ENCODE peak calls at places on chromosomes 13 and 19, in nine cellular contexts. J is NCI-H1417 treated with DMSO at 0.1 percent for 48 hours; T is iPS DF 19.7; N is activated CD4-positive, alpha-beta T cell treated with anti-CD3 and anti-CD28 coated beads for 36 hours; Z is thoracic aorta; O is endodermal cell; F is fibroblast of gingiva; H is GM18507; U is SHP77. E is an unnamed sample.

GRCh38 chr13:113455384-113455783 is 2.1 kb upstream of the ADPRHL1 start:
- DNase-seq in J (no peak), T (no peak), N (no peak), Z (no peak), O (no peak), F (no peak), H (no peak), U (no peak), E (no peak)

GRCh38 chr13:93227280-93227905 is 786 bp downstream of the GPC6 start:
- DNase-seq in J (peak), T (no peak), N (peak), Z (no peak), O (peak), F (peak), H (no peak), U (peak), E (peak)

GRCh38 chr13:66803013-66803739 is 427.0 kb downstream of the PCDH9 start:
- DNase-seq in J (peak), T (no peak), N (no peak), Z (no peak), O (no peak), F (no peak), H (no peak), U (no peak), E (no peak)

GRCh38 chr19:7562646-7563393 is 27.3 kb downstream of the PNPLA6 start:
- DNase-seq in J (no peak), T (no peak), N (peak), Z (no peak), O (peak), F (no peak), H (no peak), U (no peak), E (no peak)

GRCh38 chr19:5166262-5166661 is 174.3 kb downstream of the PTPRS start:
- DNase-seq in J (no peak), T (no peak), N (no peak), Z (no peak), O (no peak), F (peak), H (no peak), U (no peak), E (no peak)

GRCh38 chr19:13579388-13580060 is 73.2 kb upstream of the CACNA1A start:
- DNase-seq in J (no peak), T (no peak), N (no peak), Z (no peak), O (no peak), F (peak), H (no peak), U (no peak), E (no peak)

GRCh38 chr13:21526707-21527454 is 67.8 kb upstream of the ZDHHC20 start:
- DNase-seq in J (no peak), T (no peak), N (no peak), Z (no peak), O (no peak), F (no peak), H (no peak), U (no peak), E (no peak)

GRCh38 chr19:43616306-43616705 is 3.1 kb downstream of the ZNF428 start:
- DNase-seq in J (no peak), T (no peak), N (no peak), Z (no peak), O (no peak), F (no peak), H (no peak), U (no peak), E (no peak)

GRCh38 chr13:60139272-60139671 is 24.5 kb downstream of the DIAPH3 start:
- DNase-seq in J (no peak), T (no peak), N (no peak), Z (no peak), O (no peak), F (no peak), H (no peak), U (no peak), E (no peak)

GRCh38 chr19:18290250-18291018 is 9.0 kb upstream of the JUND start:
- DNase-seq in J (no peak), T (no peak), N (peak), Z (no peak), O (peak), F (no peak), H (peak), U (no peak), E (no peak)

GRCh38 chr13:48944221-48944620 is 31.5 kb upstream of the FNDC3A start:
- DNase-seq in J (no peak), T (no peak), N (no peak), Z (no peak), O (no peak), F (peak), H (no peak), U (no peak), E (no peak)

GRCh38 chr19:43467730-43468129 is 2.3 kb upstream of the LYPD3 start:
- DNase-seq in J (no peak), T (no peak), N (no peak), Z (no peak), O (no peak), F (peak), H (no peak), U (no peak), E (no peak)

GRCh38 chr19:33630880-33631627 is 9.3 kb downstream of the CHST8 start:
- DNase-seq in J (no peak), T (no peak), N (no peak), Z (no peak), O (no peak), F (no peak), H (no peak), U (no peak), E (no peak)

GRCh38 chr19:5292453-5292842 is 48.2 kb downstream of the PTPRS start:
- DNase-seq in J (no peak), T (no peak), N (peak), Z (no peak), O (no peak), F (no peak), H (no peak), U (no peak), E (no peak)

GRCh38 chr13:91249370-91249769 is 98.1 kb upstream of the MIR17HG start:
- DNase-seq in J (no peak), T (no peak), N (no peak), Z (no peak), O (no peak), F (no peak), H (no peak), U (no peak), E (no peak)

GRCh38 chr13:75771818-75772217 is 135.7 kb downstream of the LMO7 start:
- DNase-seq in J (no peak), T (no peak), N (no peak), Z (no peak), O (no peak), F (peak), H (no peak), U (no peak), E (no peak)

GRCh38 chr19:6729573-6730152 is 7.7 kb downstream of the GPR108 start:
- DNase-seq in J (no peak), T (no peak), N (no peak), Z (no peak), O (no peak), F (no peak), H (no peak), U (no peak), E (no peak)

GRCh38 chr19:41449865-41450178 is 6.9 kb downstream of the ERICH4 start:
- DNase-seq in J (no peak), T (no peak), N (no peak), Z (no peak), O (no peak), F (no peak), H (no peak), U (no peak), E (no peak)

GRCh38 chr13:106467406-106468122 is 67.9 kb downstream of the EFNB2 start:
- DNase-seq in J (no peak), T (no peak), N (no peak), Z (no peak), O (peak), F (no peak), H (no peak), U (no peak), E (no peak)

GRCh38 chr19:44596428-44597130 is 16.8 kb upstream of the IGSF23 start:
- DNase-seq in J (no peak), T (no peak), N (no peak), Z (no peak), O (no peak), F (no peak), H (no peak), U (no peak), E (no peak)

GRCh38 chr19:27774827-27775226 is 1438.1 kb downstream of the UQCRFS1 start:
- DNase-seq in J (no peak), T (no peak), N (peak), Z (no peak), O (peak), F (no peak), H (no peak), U (no peak), E (no peak)

GRCh38 chr19:5103061-5103701 is 134.3 kb downstream of the KDM4B start:
- DNase-seq in J (no peak), T (no peak), N (no peak), Z (no peak), O (no peak), F (peak), H (no peak), U (peak), E (no peak)

GRCh38 chr19:10000171-10000826 is 10.0 kb downstream of the COL5A3 start:
- DNase-seq in J (peak), T (peak), N (peak), Z (peak), O (peak), F (peak), H (peak), U (peak), E (no peak)

GRCh38 chr13:60654405-60654804 is 257.4 kb downstream of the TDRD3 start:
- DNase-seq in J (no peak), T (no peak), N (peak), Z (no peak), O (peak), F (no peak), H (no peak), U (no peak), E (no peak)

GRCh38 chr13:63124863-63125262 is 1709.2 kb upstream of the PCDH20 start:
- DNase-seq in J (peak), T (no peak), N (no peak), Z (no peak), O (no peak), F (no peak), H (no peak), U (no peak), E (no peak)

GRCh38 chr13:37752156-37752555 is 117.4 kb downstream of the TRPC4 start:
- DNase-seq in J (no peak), T (no peak), N (no peak), Z (no peak), O (no peak), F (peak), H (no peak), U (no peak), E (no peak)

GRCh38 chr19:53847555-53847954 is 20.1 kb upstream of the MYADM start:
- DNase-seq in J (no peak), T (no peak), N (no peak), Z (no peak), O (no peak), F (no peak), H (no peak), U (no peak), E (no peak)

GRCh38 chr13:30895773-30896172 is 10.3 kb upstream of the MEDAG start:
- DNase-seq in J (no peak), T (no peak), N (no peak), Z (peak), O (no peak), F (peak), H (no peak), U (no peak), E (no peak)

GRCh38 chr13:89925107-89925506 is 1422.4 kb upstream of the MIR17HG start:
- DNase-seq in J (peak), T (peak), N (no peak), Z (no peak), O (peak), F (peak), H (no peak), U (peak), E (no peak)

GRCh38 chr13:31072041-31072440 is 89.7 kb downstream of the HSPH1 start:
- DNase-seq in J (no peak), T (no peak), N (no peak), Z (no peak), O (no peak), F (no peak), H (no peak), U (no peak), E (no peak)

GRCh38 chr19:46737761-46738171 is 8.1 kb upstream of the FKRP start:
- DNase-seq in J (no peak), T (no peak), N (no peak), Z (no peak), O (no peak), F (no peak), H (no peak), U (no peak), E (no peak)

GRCh38 chr19:40519352-40520322 is 52.8 kb downstream of the SPTBN4 start:
- DNase-seq in J (no peak), T (no peak), N (peak), Z (no peak), O (peak), F (no peak), H (no peak), U (no peak), E (peak)

GRCh38 chr13:46211116-46211515 is 612 bp upstream of the LRRC63 start:
- DNase-seq in J (no peak), T (no peak), N (peak), Z (no peak), O (no peak), F (no peak), H (no peak), U (no peak), E (no peak)

GRCh38 chr13:45361596-45362206 is 20.7 kb upstream of the TPT1 start:
- DNase-seq in J (no peak), T (no peak), N (no peak), Z (no peak), O (no peak), F (no peak), H (no peak), U (no peak), E (no peak)

GRCh38 chr13:105442941-105443340 is 1092.5 kb downstream of the EFNB2 start:
- DNase-seq in J (no peak), T (no peak), N (no peak), Z (no peak), O (no peak), F (peak), H (no peak), U (no peak), E (no peak)

GRCh38 chr13:51955281-51955771 is 55.9 kb downstream of the ATP7B start:
- DNase-seq in J (no peak), T (no peak), N (no peak), Z (no peak), O (no peak), F (no peak), H (no peak), U (peak), E (no peak)

GRCh38 chr13:114105351-114106225 is 26.8 kb downstream of the RASA3 start:
- DNase-seq in J (no peak), T (no peak), N (peak), Z (no peak), O (peak), F (peak), H (no peak), U (no peak), E (no peak)